ENCODE peak calls at places on chromosomes 4 and X, in eight cellular contexts. R, P, O, X, N, U, E and K are unnamed samples.

GRCh38 chrX:116010939-116011338 is 159.6 kb upstream of the AGTR2 start:
- DNase-seq in O (no peak), R (no peak), U (no peak), E (no peak), X (no peak), P (no peak), N (no peak), K (no peak)

GRCh38 chr4:37388672-37389368 is 144.3 kb downstream of the NWD2 start:
- DNase-seq in P (no peak), O (no peak), E (peak), U (no peak), N (no peak), R (no peak), X (no peak), K (no peak)

GRCh38 chr4:105520819-105521790 is 31.3 kb upstream of the ARHGEF38 start:
- DNase-seq in E (peak), R (peak), X (no peak), O (peak), N (no peak), P (peak), U (no peak), K (no peak)

GRCh38 chr4:2862528-2862927 is 18.9 kb downstream of the ADD1 start:
- DNase-seq in N (no peak), R (peak), E (peak), X (no peak), O (no peak), P (no peak), U (no peak), K (no peak)

GRCh38 chr4:109462297-109462696 is 28.7 kb downstream of the SEC24B start:
- DNase-seq in P (no peak), X (no peak), N (no peak), O (no peak), R (no peak), U (no peak), E (no peak), K (no peak)

GRCh38 chr4:69321153-69321729 is 41.0 kb downstream of the UGT2B28 start:
- DNase-seq in E (no peak), R (no peak), N (no peak), X (no peak), P (no peak), U (no peak), O (no peak), K (no peak)

GRCh38 chr4:110132822-110133719 is 65.3 kb downstream of the ELOVL6 start:
- DNase-seq in O (no peak), N (no peak), X (no peak), E (no peak), R (no peak), P (no peak), U (no peak), K (no peak)

GRCh38 chr4:161496-162284 is 37.4 kb downstream of the ZNF718 start:
- DNase-seq in E (no peak), P (no peak), R (peak), N (no peak), U (no peak), O (no peak), X (no peak), K (no peak)

GRCh38 chrX:120999413-120999812 is 13.9 kb upstream of the CT47A1 start:
- DNase-seq in X (no peak), P (no peak), O (no peak), E (no peak), R (no peak), N (no peak), U (no peak), K (no peak)

GRCh38 chr4:55549888-55550287 is 3.2 kb upstream of the CLOCK start:
- DNase-seq in R (peak), O (peak), U (no peak), P (no peak), N (no peak), X (no peak), E (no peak), K (peak)

GRCh38 chr4:133062851-133063250 is 86.2 kb upstream of the PCDH10 start:
- DNase-seq in E (no peak), P (no peak), N (no peak), U (no peak), R (peak), X (no peak), O (no peak), K (no peak)

GRCh38 chrX:69503228-69503834 is 795 bp upstream of the NALF2 start:
- DNase-seq in N (no peak), X (no peak), U (no peak), O (peak), P (peak), E (no peak), R (no peak), K (no peak)

GRCh38 chr4:153122855-153123254 is 81.4 kb upstream of the TRIM2 start:
- DNase-seq in P (no peak), R (no peak), E (no peak), U (no peak), N (no peak), X (no peak), O (no peak), K (no peak)

GRCh38 chrX:50697691-50698090 is 116.3 kb downstream of the SHROOM4 start:
- DNase-seq in X (no peak), E (peak), O (peak), P (no peak), R (peak), U (no peak), N (no peak), K (peak)

GRCh38 chr4:37453361-37454262 is 209.1 kb downstream of the NWD2 start:
- DNase-seq in P (peak), X (peak), N (peak), U (peak), O (no peak), R (peak), E (peak), K (no peak)

GRCh38 chr4:122718265-122718664 is 14.2 kb upstream of the BBS12 start:
- DNase-seq in E (no peak), U (no peak), O (no peak), R (no peak), N (no peak), P (no peak), X (no peak), K (no peak)

GRCh38 chr4:147638942-147639341 is 21.7 kb downstream of the TMEM184C start:
- DNase-seq in X (no peak), U (no peak), E (no peak), R (peak), N (no peak), O (no peak), P (no peak), K (no peak)

GRCh38 chr4:100843897-100844296 is 326.1 kb upstream of the EMCN start:
- DNase-seq in N (no peak), O (no peak), U (no peak), R (no peak), P (no peak), X (no peak), E (no peak), K (no peak)

GRCh38 chrX:123399709-123400108 is 215.6 kb downstream of the GRIA3 start:
- DNase-seq in N (no peak), O (no peak), E (no peak), X (no peak), U (no peak), R (no peak), P (no peak), K (no peak)

GRCh38 chr4:166274775-166275174 is 401.7 kb downstream of the TLL1 start:
- DNase-seq in E (no peak), R (no peak), X (no peak), U (no peak), P (no peak), N (no peak), O (no peak), K (no peak)

GRCh38 chr4:183798921-183799307 is 106.2 kb upstream of the STOX2 start:
- DNase-seq in N (no peak), X (no peak), U (no peak), R (no peak), O (no peak), P (no peak), E (no peak), K (no peak)

GRCh38 chr4:89363156-89363555 is 55.6 kb upstream of the GPRIN3 start:
- DNase-seq in P (no peak), R (no peak), U (no peak), N (no peak), X (no peak), O (no peak), E (no peak), K (no peak)

GRCh38 chr4:32161382-32161781 is 1441.2 kb downstream of the PCDH7 start:
- DNase-seq in P (no peak), O (no peak), R (peak), U (no peak), E (no peak), N (no peak), X (no peak), K (no peak)

GRCh38 chr4:185830263-185830994 is 18.4 kb upstream of the SORBS2 start:
- DNase-seq in E (no peak), R (no peak), X (no peak), P (no peak), U (no peak), N (no peak), O (no peak), K (no peak)

GRCh38 chr4:92634891-92635290 is 331.1 kb downstream of the GRID2 start:
- DNase-seq in X (no peak), O (no peak), P (no peak), N (no peak), E (no peak), R (peak), U (no peak), K (no peak)